ENCODE peak calls at places on chromosomes 4 and X, in eight cellular contexts. I, N, H, T, B, Y, K and J are unnamed samples.

GRCh38 chr4:132934901-132935300 is 214.2 kb upstream of the PCDH10 start:
- DNase-seq in I (no peak), N (no peak), H (no peak), T (no peak), B (no peak), Y (no peak), K (no peak), J (no peak)

GRCh38 chr4:39808231-39808749 is 110.4 kb downstream of the UBE2K start:
- DNase-seq in I (no peak), N (no peak), H (no peak), T (no peak), B (no peak), Y (no peak), K (no peak), J (no peak)

GRCh38 chrX:101429934-101430333 is 21.9 kb downstream of the HNRNPH2 start:
- DNase-seq in I (peak; percentile 50), N (no peak), H (no peak), T (no peak), B (peak; percentile 60), Y (no peak), K (no peak), J (no peak)

GRCh38 chrX:12269484-12269883 is 131.2 kb downstream of the FRMPD4 start:
- DNase-seq in I (peak; percentile 22), N (no peak), H (no peak), T (no peak), B (no peak), Y (no peak), K (no peak), J (no peak)

GRCh38 chr4:24734511-24734910 is 60.9 kb upstream of the SOD3 start:
- DNase-seq in I (no peak), N (no peak), H (no peak), T (no peak), B (no peak), Y (no peak), K (no peak), J (no peak)

GRCh38 chr4:136680271-136680670 is 852.0 kb downstream of the PCDH18 start:
- DNase-seq in I (peak; percentile 45), N (no peak), H (no peak), T (no peak), B (peak; percentile 2), Y (no peak), K (no peak), J (no peak)

GRCh38 chr4:6969826-6970800 is 60.5 kb downstream of the TBC1D14 start:
- DNase-seq in I (no peak), N (no peak), H (no peak), T (peak; percentile 73), B (no peak), Y (no peak), K (peak; percentile 75), J (no peak)

GRCh38 chr4:140255467-140255866 is 101.5 kb upstream of the MAML3 start:
- DNase-seq in I (peak; percentile 55), N (no peak), H (no peak), T (no peak), B (no peak), Y (no peak), K (no peak), J (no peak)

GRCh38 chrX:139720136-139720535 is 12.2 kb upstream of the MCF2 start:
- DNase-seq in I (peak; percentile 76), N (no peak), H (no peak), T (no peak), B (peak; percentile 23), Y (no peak), K (no peak), J (no peak)

GRCh38 chrX:67546496-67547423 is 2.9 kb downstream of the AR start:
- DNase-seq in I (no peak), N (peak; percentile 52), H (no peak), T (no peak), B (no peak), Y (no peak), K (no peak), J (no peak)

GRCh38 chrX:39542316-39542715 is 555.4 kb downstream of the BCOR start:
- DNase-seq in I (no peak), N (no peak), H (no peak), T (no peak), B (no peak), Y (no peak), K (no peak), J (no peak)

GRCh38 chr4:155701827-155702226 is 35.2 kb downstream of the GUCY1A1 start:
- DNase-seq in I (no peak), N (no peak), H (no peak), T (no peak), B (no peak), Y (no peak), K (no peak), J (no peak)

GRCh38 chr4:25843340-25844097 is 19.3 kb downstream of the SEL1L3 start:
- DNase-seq in I (no peak), N (no peak), H (no peak), T (no peak), B (no peak), Y (peak; percentile 15), K (peak; percentile 81), J (no peak)

GRCh38 chr4:38728651-38729141 is 54.1 kb downstream of the TLR10 start:
- DNase-seq in I (no peak), N (peak; percentile 18), H (no peak), T (no peak), B (no peak), Y (no peak), K (no peak), J (peak; percentile 57)

GRCh38 chr4:7430368-7430964 is 4.3 kb downstream of the PSAPL1 start:
- DNase-seq in I (no peak), N (no peak), H (no peak), T (no peak), B (no peak), Y (no peak), K (peak; percentile 51), J (no peak)

GRCh38 chrX:35016051-35016450 is 73.5 kb downstream of the FAM47B start:
- DNase-seq in I (peak; percentile 49), N (no peak), H (no peak), T (no peak), B (no peak), Y (no peak), K (no peak), J (no peak)

GRCh38 chrX:153775631-153776595 is 4.9 kb upstream of the SRPK3 start:
- DNase-seq in I (no peak), N (no peak), H (no peak), T (no peak), B (no peak), Y (no peak), K (peak; percentile 51), J (no peak)

GRCh38 chrX:21974011-21974385 is 33.5 kb downstream of the SMS start:
- DNase-seq in I (no peak), N (peak; percentile 41), H (no peak), T (peak; percentile 15), B (no peak), Y (peak; percentile 8), K (no peak), J (no peak)

GRCh38 chrX:130915302-130915701 is 12.3 kb upstream of the ENOX2 start:
- DNase-seq in I (no peak), N (no peak), H (no peak), T (no peak), B (no peak), Y (no peak), K (no peak), J (no peak)

GRCh38 chrX:156003486-156004185 is 6.1 kb downstream of the IL9R start:
- DNase-seq in I (no peak), N (no peak), H (no peak), T (no peak), B (no peak), Y (no peak), K (no peak), J (peak; percentile 63)

GRCh38 chr4:122010610-122011009 is 58.8 kb upstream of the TRPC3 start:
- DNase-seq in I (peak; percentile 57), N (no peak), H (no peak), T (no peak), B (peak; percentile 67), Y (no peak), K (no peak), J (no peak)

GRCh38 chrX:40325161-40325560 is 227.4 kb upstream of the BCOR start:
- DNase-seq in I (no peak), N (no peak), H (no peak), T (no peak), B (no peak), Y (no peak), K (no peak), J (no peak)